ENCODE peak calls at places on chromosomes 3 and 15, in five cellular contexts. H is Peyer's patch, X is GM06990, C is PC-3, P is endothelial cell of umbilical vein. K is an unnamed sample.

GRCh38 chr3:194761384-194761783 is 75.7 kb downstream of the FAM43A start:
- DNase-seq in X (no peak), H (no peak), C (peak; percentile 32), P (no peak), K (no peak)

GRCh38 chr3:52841211-52841980 is 6.6 kb upstream of the MUSTN1 start:
- DNase-seq in X (no peak), C (no peak), P (no peak), H (no peak), K (no peak)

GRCh38 chr3:192675958-192676649 is 51.2 kb downstream of the FGF12 start:
- DNase-seq in P (no peak), H (no peak), X (peak; percentile 35), C (no peak), K (no peak)

GRCh38 chr15:57288926-57289650 is 87.2 kb upstream of the CGNL1 start:
- DNase-seq in C (no peak), P (no peak), X (no peak), H (no peak), K (no peak)

GRCh38 chr3:8301977-8302589 is 199.5 kb upstream of the LMCD1 start:
- DNase-seq in C (peak; percentile 69), P (peak; percentile 34), H (no peak), X (no peak), K (peak; percentile 92)

GRCh38 chr15:68644996-68645395 is 66.2 kb downstream of the CORO2B start:
- DNase-seq in P (no peak), X (no peak), H (no peak), C (no peak), K (no peak)

GRCh38 chr15:40295870-40296560 is 11.7 kb downstream of the PLCB2 start:
- DNase-seq in H (no peak), X (no peak), P (no peak), C (no peak), K (no peak)

GRCh38 chr3:42539871-42540714 is 37.6 kb downstream of the VIPR1 start:
- DNase-seq in C (peak; percentile 78), X (no peak), P (no peak), H (peak; percentile 58), K (peak; percentile 1)

GRCh38 chr3:12934431-12934830 is 93.1 kb upstream of the RPL32 start:
- DNase-seq in C (no peak), P (no peak), X (no peak), H (no peak), K (no peak)

GRCh38 chr3:57546616-57547015 is 2.5 kb upstream of the DNAH12 start:
- DNase-seq in C (no peak), P (no peak), H (no peak), X (no peak), K (no peak)

GRCh38 chr3:141174683-141175082 is 56.9 kb upstream of the PXYLP1 start:
- DNase-seq in X (no peak), P (no peak), C (no peak), H (no peak), K (no peak)

GRCh38 chr15:89542369-89542768 is 32.9 kb upstream of the TICRR start:
- DNase-seq in H (no peak), C (no peak), P (no peak), X (no peak), K (no peak)

GRCh38 chr3:160956785-160957184 is 148.4 kb downstream of the B3GALNT1 start:
- DNase-seq in H (no peak), C (peak; percentile 74), P (peak; percentile 50), X (peak; percentile 6), K (peak; percentile 9)

GRCh38 chr3:158382479-158382878 is 188.5 kb upstream of the MLF1 start:
- DNase-seq in X (no peak), C (no peak), P (no peak), H (no peak), K (no peak)

GRCh38 chr15:41934843-41935242 is 37.5 kb downstream of the EHD4 start:
- DNase-seq in C (peak; percentile 85), H (peak; percentile 82), P (peak; percentile 71), X (no peak), K (peak; percentile 82)

GRCh38 chr15:80989110-80989517 is 505 bp downstream of the MESD start:
- DNase-seq in X (no peak), P (no peak), C (no peak), H (no peak), K (no peak)

GRCh38 chr3:11721114-11721440 is 77.4 kb upstream of the VGLL4 start:
- DNase-seq in P (no peak), X (no peak), C (no peak), H (no peak), K (no peak)

DNA sequence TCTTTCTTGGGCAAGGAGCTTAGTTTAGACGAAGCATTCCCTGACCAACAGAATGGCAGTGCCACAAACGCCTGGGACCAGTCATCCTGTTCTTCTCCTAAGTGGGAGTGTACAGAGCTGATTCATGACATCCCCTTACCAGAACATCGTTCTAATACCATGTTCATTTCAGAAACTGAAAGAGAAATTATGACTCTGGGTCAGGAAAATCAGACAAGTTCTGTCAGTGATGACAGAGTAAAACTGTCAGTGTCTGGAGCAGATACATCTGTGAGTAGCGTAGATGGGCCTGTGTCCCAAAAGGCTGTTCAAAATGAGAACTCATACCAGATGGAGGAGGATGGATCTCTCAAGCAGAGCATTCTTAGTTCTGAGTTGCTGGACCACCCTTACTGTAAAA is 18.5 kb downstream of the SENP5 start:
- DNase-seq in C (no peak), X (no peak), P (no peak), H (no peak), K (no peak)
- H3K36me3 ChIP-seq in C (peaks cover 14% of the 10 kb centered on the region), X (no peaks in the 10 kb centered on the region), P (peaks cover 4% of the 10 kb centered on the region), H (no peaks in the 10 kb centered on the region), K (no peaks in the 10 kb centered on the region)

GRCh38 chr3:32340639-32341365 is 50.9 kb upstream of the CMTM7 start:
- DNase-seq in H (no peak), C (peak; percentile 34), X (no peak), P (peak; percentile 12), K (no peak)
- TF ChIP-seq CTCF in H (no peak), C (peak; percentile 49), X (no peak), P (no peak), K (peak; percentile 16)

GRCh38 chr3:186962445-186962844 is 32.1 kb downstream of the ST6GAL1 start:
- DNase-seq in X (no peak), C (no peak), H (no peak), P (no peak), K (no peak)
- H3K36me3 ChIP-seq in X (peaks cover 7% of the 10 kb centered on the region), C (no peaks in the 10 kb centered on the region), H (no peaks in the 10 kb centered on the region), P (peaks cover 19% of the 10 kb centered on the region), K (peaks cover 6% of the 10 kb centered on the region)

DNA sequence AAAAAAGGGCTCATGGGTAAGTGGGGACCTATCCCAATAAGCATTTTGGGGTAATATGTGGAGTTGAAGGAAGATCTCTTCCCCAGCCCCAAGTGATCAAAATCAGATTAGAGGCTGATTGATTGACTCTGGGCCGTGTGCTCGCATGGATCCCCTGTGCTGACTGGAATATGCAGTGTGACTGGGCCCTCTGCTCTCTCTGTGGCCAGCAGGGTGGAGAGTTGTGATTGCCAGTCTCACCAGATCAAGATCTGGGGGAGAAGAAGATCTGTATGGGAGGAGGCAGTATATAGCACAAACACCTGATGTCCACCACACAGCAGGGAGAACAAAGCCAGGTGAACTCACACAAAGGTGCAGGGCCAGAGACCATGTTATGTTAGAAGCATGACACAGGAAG is 8.8 kb downstream of the NUDT16 start:
- DNase-seq in H (no peak), C (no peak), X (no peak), P (no peak), K (no peak)
- TF ChIP-seq CTCF in H (no peak), C (no peak), X (no peak), P (no peak), K (no peak)

GRCh38 chr3:33395900-33396299 is 44.3 kb downstream of the UBP1 start:
- DNase-seq in C (no peak), P (no peak), X (no peak), H (no peak), K (no peak)
- H3K36me3 ChIP-seq in C (peaks cover 66% of the 10 kb centered on the region), P (peaks cover 18% of the 10 kb centered on the region), X (peaks cover 16% of the 10 kb centered on the region), H (no peaks in the 10 kb centered on the region), K (peaks cover 91% of the 10 kb centered on the region)

DNA sequence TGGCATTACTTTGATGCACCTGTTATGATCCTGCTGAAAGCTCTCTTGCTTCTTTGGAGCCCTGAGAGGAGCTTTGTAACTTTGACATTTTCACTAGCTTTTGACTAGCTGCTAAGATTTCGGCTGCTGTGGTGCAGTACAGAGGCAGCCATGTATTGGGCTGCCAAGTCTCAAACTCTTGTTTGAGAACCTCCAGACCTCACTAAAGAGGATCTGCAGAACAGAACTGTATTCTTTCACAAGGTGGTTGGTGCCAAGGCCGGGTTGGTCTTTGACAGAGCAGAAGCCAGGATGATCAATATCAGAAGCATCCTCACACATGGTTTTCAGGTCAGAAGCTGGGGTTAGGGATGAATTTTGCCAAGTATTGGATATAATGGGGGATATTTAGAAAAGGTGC is 34.6 kb upstream of the GOLGA8B start:
- DNase-seq in X (no peak), C (no peak), P (no peak), H (no peak), K (no peak)
- TF ChIP-seq CTCF in X (no peak), C (no peak), P (no peak), H (no peak), K (no peak)